ENCODE peak calls at places on chromosome 14, in ten cellular contexts. K, J, V, U, M, H, P, F, T and S are unnamed samples.
A peak's percentile ranks its signal among the peaks of the same experiment; 100 is the strongest.

GRCh38 chr14:53953002-53953827 is 3.4 kb downstream of the BMP4 start:
- DNase-seq in P (no peak), J (peak; percentile 49), M (no peak), F (no peak), K (peak; percentile 91), H (peak; percentile 33), T (peak; percentile 55), V (peak; percentile 54), U (peak; percentile 73), S (peak; percentile 71)

GRCh38 chr14:71645656-71646055 is 286.6 kb upstream of the RGS6 start:
- DNase-seq in T (peak; percentile 88), J (peak; percentile 87), F (no peak), P (no peak), U (no peak), K (no peak), H (no peak), M (no peak), V (no peak), S (no peak)

GRCh38 chr14:53161758-53162512 is 8.8 kb upstream of the DDHD1 start:
- DNase-seq in F (no peak), J (no peak), P (no peak), M (no peak), U (no peak), H (no peak), T (no peak), V (no peak), K (no peak), S (no peak)

GRCh38 chr14:96638041-96638855 is 136.1 kb downstream of the PAPOLA start:
- DNase-seq in F (no peak), V (no peak), P (no peak), U (no peak), H (no peak), J (no peak), M (no peak), T (no peak), K (no peak), S (no peak)

GRCh38 chr14:28243600-28243999 is 523.0 kb upstream of the FOXG1 start:
- DNase-seq in K (peak; percentile 34), F (no peak), V (no peak), T (no peak), M (no peak), J (peak; percentile 16), H (no peak), U (no peak), P (no peak), S (peak; percentile 45)

GRCh38 chr14:91114079-91115065 is 499 bp downstream of the DGLUCY start:
- DNase-seq in M (peak; percentile 68), K (peak; percentile 79), F (peak; percentile 33), P (peak; percentile 38), U (peak; percentile 60), V (peak; percentile 95), J (peak; percentile 65), T (no peak), H (peak; percentile 83), S (peak; percentile 74)

GRCh38 chr14:53016491-53016890 is 65.6 kb upstream of the FERMT2 start:
- DNase-seq in J (no peak), M (no peak), U (no peak), P (no peak), H (no peak), V (no peak), F (no peak), K (peak; percentile 54), T (no peak), S (no peak)

GRCh38 chr14:69464829-69465228 is 19.7 kb upstream of the PLEKHD1 start:
- DNase-seq in K (peak; percentile 90), T (peak; percentile 23), M (no peak), H (no peak), J (peak; percentile 80), F (no peak), V (no peak), P (no peak), U (no peak), S (no peak)

GRCh38 chr14:70425349-70425748 is 8.5 kb upstream of the SYNJ2BP start:
- DNase-seq in T (no peak), U (peak; percentile 14), H (peak; percentile 6), P (no peak), M (no peak), J (no peak), F (no peak), V (no peak), K (no peak), S (no peak)

GRCh38 chr14:93430319-93430801 is 379 bp upstream of the UNC79 start:
- DNase-seq in F (no peak), M (no peak), K (no peak), V (peak; percentile 87), P (no peak), T (no peak), H (no peak), U (peak; percentile 39), J (peak; percentile 0), S (peak; percentile 1)

GRCh38 chr14:38107216-38107631 is 100.5 kb upstream of the SSTR1 start:
- DNase-seq in H (no peak), F (no peak), U (no peak), V (no peak), J (no peak), K (no peak), T (no peak), P (no peak), M (no peak), S (no peak)

GRCh38 chr14:85414142-85414541 is 115.8 kb upstream of the FLRT2 start:
- DNase-seq in U (no peak), H (no peak), J (no peak), V (no peak), P (no peak), T (no peak), K (no peak), M (no peak), F (no peak), S (no peak)

GRCh38 chr14:103960457-103960856 is 18.1 kb upstream of the RD3L start:
- DNase-seq in U (peak; percentile 25), K (no peak), T (no peak), V (no peak), M (no peak), P (no peak), F (no peak), J (no peak), H (no peak), S (no peak)

GRCh38 chr14:76426161-76426696 is 50.3 kb downstream of the ESRRB start:
- DNase-seq in U (no peak), M (peak; percentile 18), P (no peak), F (no peak), T (no peak), H (no peak), V (no peak), J (no peak), K (no peak), S (no peak)

GRCh38 chr14:73833024-73833423 is 18.6 kb upstream of the PTGR2 start:
- DNase-seq in J (peak; percentile 80), K (peak; percentile 77), M (no peak), V (no peak), H (no peak), F (no peak), U (no peak), T (no peak), P (no peak), S (no peak)

GRCh38 chr14:95980402-95980801 is 58.8 kb upstream of the C14orf132 start:
- DNase-seq in H (no peak), P (no peak), J (no peak), T (no peak), K (no peak), U (no peak), M (no peak), F (no peak), V (no peak), S (no peak)

GRCh38 chr14:94581127-94581999 is at the start of gene SERPINA5:
- DNase-seq in V (no peak), U (peak; percentile 92), P (no peak), T (no peak), K (peak; percentile 31), H (no peak), M (no peak), F (no peak), J (peak; percentile 55), S (no peak)

GRCh38 chr14:22433059-22433458 is 156.0 kb downstream of the DAD1 start:
- DNase-seq in F (no peak), H (no peak), J (no peak), M (no peak), U (no peak), K (no peak), P (no peak), V (no peak), T (no peak), S (no peak)
- H3K4me3 ChIP-seq in F (no peak overlapping the region), H (no peak overlapping the region), J (no peak overlapping the region), M (no peak overlapping the region), U (no peak overlapping the region), K (no peak overlapping the region), P (no peak overlapping the region), V (no peak overlapping the region), T (no peak overlapping the region), S (no peak overlapping the region)

GRCh38 chr14:106378191-106378590 is 851.8 kb downstream of the TMEM121 start:
- DNase-seq in K (no peak), H (no peak), F (no peak), P (peak; percentile 26), M (no peak), U (no peak), V (no peak), J (no peak), T (no peak), S (no peak)
- TF ChIP-seq CTCF in K (no peak), H (peak; percentile 91), F (peak; percentile 45), P (peak; percentile 64), M (no peak), U (peak; percentile 10), V (no peak), J (no peak), T (no peak), S (no peak)

GRCh38 chr14:50039120-50039517 is 77.3 kb downstream of the VCPKMT start:
- DNase-seq in F (no peak), J (no peak), V (no peak), P (no peak), U (no peak), K (no peak), T (no peak), M (no peak), H (no peak), S (no peak)

GRCh38 chr14:50038398-50039119 is 77.8 kb downstream of the VCPKMT start:
- DNase-seq in K (peak; percentile 93), U (no peak), T (peak; percentile 97), F (peak; percentile 67), V (peak; percentile 22), P (no peak), H (peak; percentile 87), M (no peak), J (peak; percentile 100), S (peak; percentile 99)

GRCh38 chr14:50040905-50041465 is 75.4 kb downstream of the VCPKMT start:
- DNase-seq in K (no peak), F (no peak), U (no peak), M (no peak), J (no peak), P (no peak), V (no peak), H (no peak), T (no peak), S (no peak)

GRCh38 chr14:50040401-50040775 is 76.0 kb downstream of the VCPKMT start:
- DNase-seq in H (no peak), U (no peak), P (peak; percentile 41), V (no peak), M (no peak), J (peak; percentile 85), F (no peak), K (peak; percentile 76), T (no peak), S (peak; percentile 83)

GRCh38 chr14:50039734-50040400 is 76.5 kb downstream of the VCPKMT start:
- DNase-seq in F (no peak), H (no peak), U (peak; percentile 16), M (no peak), V (no peak), T (peak; percentile 40), K (peak; percentile 45), P (no peak), J (peak; percentile 58), S (peak; percentile 92)
- H3K4me3 ChIP-seq in F (no peak overlapping the region), H (no peak overlapping the region), U (no peak overlapping the region), M (no peak overlapping the region), V (no peak overlapping the region), T (no peak overlapping the region), K (no peak overlapping the region), P (peak overlapping the region; percentile 16), J (no peak overlapping the region), S (no peak overlapping the region)

GRCh38 chr14:24817638-24818053 is 183.7 kb upstream of the GZMB start:
- DNase-seq in P (no peak), V (no peak), H (no peak), J (peak; percentile 46), F (no peak), T (no peak), U (no peak), M (no peak), K (no peak), S (no peak)
- TF ChIP-seq CTCF in P (no peak), V (no peak), H (no peak), J (peak; percentile 34), F (peak; percentile 13), T (peak; percentile 73), U (peak; percentile 4), M (no peak), K (peak; percentile 67), S (no peak)